ENCODE peak calls at places on chromosome 4, in five cellular contexts. I is H1, S is WTC11, J is K562, K is IMR-90. O is an unnamed sample.
A peak's percentile ranks its signal among the peaks of the same experiment; 100 is the strongest.

GRCh38 chr4:96654045-96654444 is 814.2 kb downstream of the PDHA2 start:
- DNase-seq in I (no peak), S (no peak), J (no peak), K (no peak), O (no peak)

GRCh38 chr4:93467484-93468155 is 360.9 kb upstream of the ATOH1 start:
- DNase-seq in I (no peak), S (no peak), J (no peak), K (no peak), O (no peak)

GRCh38 chr4:77797239-77797638 is 21.9 kb downstream of the CNOT6L start:
- DNase-seq in I (no peak), S (no peak), J (no peak), K (no peak), O (peak; percentile 8)

GRCh38 chr4:140711910-140712309 is 44.3 kb downstream of the TBC1D9 start:
- DNase-seq in I (no peak), S (no peak), J (no peak), K (no peak), O (no peak)

GRCh38 chr4:141153751-141154510 is 20.7 kb upstream of the RNF150 start:
- DNase-seq in I (no peak), S (no peak), J (peak; percentile 13), K (peak; percentile 59), O (no peak)

GRCh38 chr4:73053974-73054480 is 15.5 kb downstream of the COX18 start:
- DNase-seq in I (no peak), S (no peak), J (no peak), K (peak; percentile 50), O (no peak)

GRCh38 chr4:147855670-147856069 is 123.8 kb downstream of the ARHGAP10 start:
- DNase-seq in I (no peak), S (no peak), J (no peak), K (no peak), O (no peak)

GRCh38 chr4:26256016-26256415 is 64.8 kb upstream of the RBPJ start:
- DNase-seq in I (no peak), S (no peak), J (no peak), K (peak; percentile 33), O (no peak)

GRCh38 chr4:58138786-58139185 is 1028.6 kb upstream of the IGFBP7 start:
- DNase-seq in I (no peak), S (no peak), J (no peak), K (no peak), O (no peak)

GRCh38 chr4:48705609-48706008 is 74.5 kb downstream of the FRYL start:
- DNase-seq in I (no peak), S (no peak), J (no peak), K (no peak), O (no peak)

GRCh38 chr4:153789741-153790651 is 1.1 kb upstream of the SFRP2 start:
- DNase-seq in I (peak; percentile 92), S (peak; percentile 82), J (no peak), K (no peak), O (no peak)

GRCh38 chr4:110636231-110636676 is 13.4 kb upstream of the PITX2 start:
- DNase-seq in I (no peak), S (no peak), J (no peak), K (no peak), O (peak; percentile 11)

GRCh38 chr4:111213520-111213919 is 590.6 kb upstream of the PITX2 start:
- DNase-seq in I (no peak), S (no peak), J (no peak), K (no peak), O (no peak)

GRCh38 chr4:15695240-15695699 is 7.6 kb upstream of the BST1 start:
- DNase-seq in I (no peak), S (peak; percentile 23), J (no peak), K (peak; percentile 99), O (peak; percentile 82)

GRCh38 chr4:175540732-175541131 is 271.3 kb downstream of the GPM6A start:
- DNase-seq in I (no peak), S (no peak), J (no peak), K (no peak), O (no peak)

GRCh38 chr4:33494150-33494549 is 2750.2 kb downstream of the ARAP2 start:
- DNase-seq in I (no peak), S (no peak), J (no peak), K (no peak), O (no peak)

GRCh38 chr4:98516042-98516440 is 142.4 kb downstream of the TSPAN5 start:
- DNase-seq in I (no peak), S (no peak), J (peak; percentile 41), K (peak; percentile 90), O (peak; percentile 26)

GRCh38 chr4:98516441-98517323 is 141.7 kb downstream of the TSPAN5 start:
- DNase-seq in I (no peak), S (no peak), J (no peak), K (peak; percentile 27), O (no peak)

GRCh38 chr4:98517444-98518021 is 140.9 kb downstream of the TSPAN5 start:
- DNase-seq in I (no peak), S (no peak), J (no peak), K (peak; percentile 89), O (no peak)

GRCh38 chr4:98512918-98513317 is 145.5 kb downstream of the TSPAN5 start:
- DNase-seq in I (no peak), S (no peak), J (no peak), K (no peak), O (no peak)

DNA sequence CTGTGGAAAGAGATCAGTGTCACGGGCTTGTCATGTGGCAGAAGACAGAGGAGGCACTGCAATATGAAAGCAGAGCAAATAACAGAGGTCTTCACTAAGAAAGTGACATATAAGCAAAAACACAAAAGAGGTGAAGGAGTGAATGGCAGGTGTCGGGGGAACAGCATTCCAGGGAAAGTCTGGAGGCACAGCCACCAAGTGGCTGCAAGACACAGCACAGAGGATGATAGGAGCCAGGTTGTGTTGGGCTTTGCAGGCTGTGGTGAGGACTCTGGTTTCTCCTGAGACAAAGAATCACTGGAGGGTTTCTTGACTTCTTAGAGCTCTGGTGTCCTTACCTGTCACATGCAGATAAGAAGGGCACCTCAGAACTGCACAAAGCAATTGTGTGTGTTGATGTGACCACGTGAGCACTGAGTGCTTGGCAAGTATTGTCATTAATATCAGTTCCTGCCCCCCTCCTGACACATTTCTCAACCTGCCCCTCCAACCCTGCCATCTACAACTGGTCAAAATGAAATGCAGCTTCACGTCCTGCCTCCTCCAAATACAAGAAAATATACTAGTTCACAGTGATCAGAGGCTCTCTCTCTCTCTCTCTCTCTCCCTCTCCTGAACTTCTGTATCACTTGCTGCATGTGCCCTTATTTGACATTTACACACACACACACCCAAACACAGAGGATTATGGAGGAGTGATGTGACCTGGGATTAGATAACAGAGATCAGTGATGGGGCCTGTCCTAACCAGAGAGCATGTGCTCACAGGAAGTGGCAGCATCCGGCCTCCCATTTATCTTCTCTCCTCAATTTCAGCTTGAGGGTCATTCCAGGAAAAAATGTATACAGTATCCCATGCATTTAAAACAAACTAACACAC is 143.2 kb downstream of the TSPAN5 start:
- DNase-seq in I (no peak), S (no peak), J (no peak), K (peak; percentile 54), O (no peak)
- TF ChIP-seq USF2 in I (no peak), S (peak; percentile 52), J (no peak), K (no peak), O (no peak)

GRCh38 chr4:169080970-169081369 is 70.9 kb upstream of the CBR4 start:
- DNase-seq in I (no peak), S (no peak), J (no peak), K (peak; percentile 57), O (no peak)

GRCh38 chr4:169085015-169085414 is 75.0 kb upstream of the CBR4 start:
- DNase-seq in I (no peak), S (no peak), J (no peak), K (no peak), O (no peak)

DNA sequence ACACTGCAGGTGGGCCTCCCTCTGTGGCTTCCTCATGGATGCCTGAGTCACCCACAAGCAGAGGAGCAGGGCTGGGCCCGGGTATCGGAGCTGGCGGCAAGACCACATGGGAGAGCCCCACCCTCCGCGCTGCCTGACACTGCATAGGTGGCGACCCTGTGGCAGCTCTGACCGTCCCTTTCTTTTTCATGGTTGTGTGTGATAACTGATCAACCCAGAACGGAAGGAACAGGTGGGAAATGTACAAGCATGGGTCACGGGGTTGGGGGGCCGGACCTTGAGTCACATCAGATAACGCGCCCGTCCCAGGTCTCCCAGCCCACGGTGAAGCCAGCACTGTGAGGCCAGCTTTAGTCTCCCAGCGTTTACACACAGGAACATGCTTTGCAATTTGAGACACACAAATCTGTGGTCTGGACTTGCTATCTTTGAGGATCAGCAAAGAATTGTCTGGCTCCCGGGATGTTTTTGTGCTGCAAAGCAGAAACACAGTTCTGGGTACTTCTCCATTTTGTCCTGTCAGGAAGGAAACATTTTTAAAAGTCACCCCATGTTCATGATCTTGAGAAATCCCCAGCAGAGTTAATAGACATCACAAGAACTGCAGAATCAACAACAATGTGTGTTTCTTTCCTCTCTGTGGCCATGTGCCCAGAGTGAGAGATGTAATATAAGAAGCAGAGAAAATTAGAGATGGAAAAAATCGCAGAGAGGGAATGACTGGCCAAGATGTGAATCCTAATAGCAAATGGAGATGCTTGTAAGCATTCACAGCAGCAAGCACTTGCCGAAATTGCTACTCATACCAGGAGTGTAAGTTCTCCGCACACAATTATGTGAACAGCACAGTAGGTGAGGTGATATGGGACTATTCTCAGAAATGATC is 70.1 kb upstream of the CBR4 start:
- DNase-seq in I (no peak), S (no peak), J (peak; percentile 21), K (peak; percentile 77), O (no peak)
- TF ChIP-seq USF2 in I (no peak), S (no peak), J (no peak), K (peak; percentile 8), O (no peak)

GRCh38 chr4:99652596-99653436 is 4.8 kb downstream of the C4orf54 start:
- DNase-seq in I (no peak), S (no peak), J (peak; percentile 6), K (no peak), O (no peak)

GRCh38 chr4:99657801-99658200 is at the start of gene C4orf54:
- DNase-seq in I (no peak), S (no peak), J (no peak), K (no peak), O (no peak)

GRCh38 chr4:99653921-99654890 is 3.4 kb downstream of the C4orf54 start:
- DNase-seq in I (no peak), S (no peak), J (no peak), K (no peak), O (no peak)

GRCh38 chr4:99658666-99659065 is 1.0 kb upstream of the C4orf54 start:
- DNase-seq in I (no peak), S (no peak), J (no peak), K (no peak), O (no peak)

DNA sequence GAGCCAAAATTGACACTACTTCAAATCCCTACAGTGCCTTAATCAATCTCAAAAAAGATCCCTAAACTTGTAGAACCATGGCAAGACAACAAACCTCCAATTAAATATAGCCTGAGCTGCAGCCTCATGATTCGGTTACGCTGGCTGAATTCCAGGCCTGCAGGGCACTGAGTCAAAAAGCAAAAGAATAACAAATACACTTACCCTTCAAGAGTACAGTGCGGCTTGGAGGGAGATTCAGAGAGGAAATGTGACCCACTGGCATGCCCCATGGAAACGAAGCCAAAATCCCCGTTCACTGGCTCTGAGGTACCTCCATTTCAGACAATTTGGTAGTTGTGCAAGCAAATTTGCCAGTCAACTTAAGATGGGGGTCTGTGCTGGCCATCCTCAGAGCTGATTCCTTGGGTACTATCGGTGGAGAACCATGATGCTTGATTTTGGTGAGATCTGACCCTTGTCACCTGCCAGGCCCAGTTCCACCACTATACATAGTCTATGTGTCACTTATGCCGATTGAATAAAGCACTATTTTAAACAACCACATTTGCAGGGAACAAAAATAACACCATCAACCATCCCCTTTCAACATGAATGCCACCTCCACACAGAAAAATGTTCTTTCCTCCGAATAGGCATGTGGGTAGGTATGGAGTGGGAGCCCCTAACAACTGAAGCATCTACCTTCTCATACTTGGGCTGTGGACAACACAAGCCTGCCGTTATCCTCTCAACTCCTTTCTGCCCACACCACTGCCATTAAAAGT is 2.1 kb downstream of the C4orf54 start:
- DNase-seq in I (no peak), S (no peak), J (no peak), K (peak; percentile 47), O (no peak)
- TF ChIP-seq USF2 in I (no peak), S (no peak), J (no peak), K (no peak), O (no peak)

GRCh38 chr4:186932631-186933150 is 209.0 kb upstream of the FAT1 start:
- DNase-seq in I (no peak), S (no peak), J (no peak), K (peak; percentile 74), O (no peak)
- TF ChIP-seq USF2 in I (no peak), S (no peak), J (no peak), K (no peak), O (no peak)

O was measured in A549.